ENCODE peak calls at places on chromosomes 6 and 20, in ten cellular contexts. One of them, this sample, is unnamed.

GRCh38 chr6:41732601-41733348 is 2.6 kb downstream of the TFEB start:
- DNase-seq in anterior cingulate cortex: no peak
- DNase-seq in BJ: no peak
- DNase-seq in NCI-H345: no peak
- DNase-seq in ascending aorta: no peak
- DNase-seq in activated CD4-positive, CD25-positive, alpha-beta regulatory T cell: peak; percentile 17
- DNase-seq in mesothelial cell of epicardium: no peak
- DNase-seq in Jurkat, Clone E6-1: no peak
- DNase-seq in lower lobe of right lung: peak; percentile 42
- DNase-seq in GM10248: peak; percentile 84
- DNase-seq in this sample: peak; percentile 34

GRCh38 chr6:79671605-79672266 is 40.6 kb downstream of the SH3BGRL2 start:
- DNase-seq in ascending aorta: no peak
- DNase-seq in NCI-H345: peak; percentile 69
- DNase-seq in GM10248: no peak
- DNase-seq in activated CD4-positive, CD25-positive, alpha-beta regulatory T cell: no peak
- DNase-seq in mesothelial cell of epicardium: no peak
- DNase-seq in anterior cingulate cortex: no peak
- DNase-seq in BJ: no peak
- DNase-seq in lower lobe of right lung: peak; percentile 86
- DNase-seq in Jurkat, Clone E6-1: no peak
- DNase-seq in this sample: no peak

GRCh38 chr6:151350442-151351145 is 40.8 kb downstream of the ZBTB2 start:
- DNase-seq in lower lobe of right lung: no peak
- DNase-seq in activated CD4-positive, CD25-positive, alpha-beta regulatory T cell: no peak
- DNase-seq in GM10248: no peak
- DNase-seq in mesothelial cell of epicardium: no peak
- DNase-seq in BJ: no peak
- DNase-seq in NCI-H345: no peak
- DNase-seq in anterior cingulate cortex: no peak
- DNase-seq in ascending aorta: no peak
- DNase-seq in Jurkat, Clone E6-1: no peak
- DNase-seq in this sample: no peak

GRCh38 chr20:41443667-41444066 is 77.0 kb upstream of the EMILIN3 start:
- DNase-seq in anterior cingulate cortex: no peak
- DNase-seq in mesothelial cell of epicardium: no peak
- DNase-seq in lower lobe of right lung: no peak
- DNase-seq in BJ: no peak
- DNase-seq in NCI-H345: no peak
- DNase-seq in Jurkat, Clone E6-1: no peak
- DNase-seq in activated CD4-positive, CD25-positive, alpha-beta regulatory T cell: no peak
- DNase-seq in GM10248: peak; percentile 39
- DNase-seq in ascending aorta: no peak
- DNase-seq in this sample: no peak

GRCh38 chr6:7909323-7910276 is 988 bp downstream of the TXNDC5 start:
- DNase-seq in Jurkat, Clone E6-1: no peak
- DNase-seq in lower lobe of right lung: peak; percentile 71
- DNase-seq in BJ: no peak
- DNase-seq in NCI-H345: peak; percentile 0
- DNase-seq in activated CD4-positive, CD25-positive, alpha-beta regulatory T cell: no peak
- DNase-seq in anterior cingulate cortex: no peak
- DNase-seq in ascending aorta: no peak
- DNase-seq in GM10248: peak; percentile 63
- DNase-seq in mesothelial cell of epicardium: no peak
- DNase-seq in this sample: no peak

GRCh38 chr6:26104457-26105108 is 17.4 kb downstream of the HFE start:
- DNase-seq in Jurkat, Clone E6-1: no peak
- DNase-seq in BJ: no peak
- DNase-seq in activated CD4-positive, CD25-positive, alpha-beta regulatory T cell: no peak
- DNase-seq in ascending aorta: no peak
- DNase-seq in lower lobe of right lung: no peak
- DNase-seq in NCI-H345: no peak
- DNase-seq in anterior cingulate cortex: no peak
- DNase-seq in GM10248: no peak
- DNase-seq in mesothelial cell of epicardium: no peak
- DNase-seq in this sample: no peak

GRCh38 chr20:10581823-10582222 is 92.0 kb downstream of the JAG1 start:
- DNase-seq in NCI-H345: no peak
- DNase-seq in BJ: peak; percentile 59
- DNase-seq in lower lobe of right lung: no peak
- DNase-seq in anterior cingulate cortex: no peak
- DNase-seq in GM10248: no peak
- DNase-seq in Jurkat, Clone E6-1: no peak
- DNase-seq in mesothelial cell of epicardium: no peak
- DNase-seq in activated CD4-positive, CD25-positive, alpha-beta regulatory T cell: no peak
- DNase-seq in ascending aorta: no peak
- DNase-seq in this sample: no peak

GRCh38 chr20:38321959-38322598 is 18.1 kb downstream of the BPI start:
- DNase-seq in activated CD4-positive, CD25-positive, alpha-beta regulatory T cell: no peak
- DNase-seq in mesothelial cell of epicardium: no peak
- DNase-seq in BJ: no peak
- DNase-seq in lower lobe of right lung: no peak
- DNase-seq in GM10248: no peak
- DNase-seq in anterior cingulate cortex: no peak
- DNase-seq in Jurkat, Clone E6-1: no peak
- DNase-seq in NCI-H345: peak; percentile 37
- DNase-seq in ascending aorta: no peak
- DNase-seq in this sample: peak; percentile 17

GRCh38 chr20:37986873-37987601 is 46.2 kb downstream of the TTI1 start:
- DNase-seq in Jurkat, Clone E6-1: no peak
- DNase-seq in BJ: peak; percentile 41
- DNase-seq in mesothelial cell of epicardium: no peak
- DNase-seq in activated CD4-positive, CD25-positive, alpha-beta regulatory T cell: no peak
- DNase-seq in ascending aorta: peak; percentile 82
- DNase-seq in GM10248: no peak
- DNase-seq in lower lobe of right lung: peak; percentile 85
- DNase-seq in anterior cingulate cortex: peak; percentile 48
- DNase-seq in NCI-H345: no peak
- DNase-seq in this sample: no peak

GRCh38 chr6:157488635-157489226 is 107.7 kb downstream of the ZDHHC14 start:
- DNase-seq in activated CD4-positive, CD25-positive, alpha-beta regulatory T cell: no peak
- DNase-seq in BJ: no peak
- DNase-seq in mesothelial cell of epicardium: no peak
- DNase-seq in Jurkat, Clone E6-1: no peak
- DNase-seq in GM10248: no peak
- DNase-seq in NCI-H345: no peak
- DNase-seq in ascending aorta: no peak
- DNase-seq in lower lobe of right lung: no peak
- DNase-seq in anterior cingulate cortex: no peak
- DNase-seq in this sample: no peak

GRCh38 chr6:140590641-140591040 is 1216.2 kb upstream of the CITED2 start:
- DNase-seq in activated CD4-positive, CD25-positive, alpha-beta regulatory T cell: no peak
- DNase-seq in Jurkat, Clone E6-1: no peak
- DNase-seq in lower lobe of right lung: no peak
- DNase-seq in mesothelial cell of epicardium: no peak
- DNase-seq in BJ: no peak
- DNase-seq in ascending aorta: no peak
- DNase-seq in NCI-H345: no peak
- DNase-seq in GM10248: no peak
- DNase-seq in anterior cingulate cortex: no peak
- DNase-seq in this sample: no peak

GRCh38 chr6:154937306-154938244 is 57.5 kb upstream of the TIAM2 start:
- DNase-seq in GM10248: no peak
- DNase-seq in NCI-H345: no peak
- DNase-seq in Jurkat, Clone E6-1: no peak
- DNase-seq in lower lobe of right lung: no peak
- DNase-seq in anterior cingulate cortex: no peak
- DNase-seq in mesothelial cell of epicardium: no peak
- DNase-seq in activated CD4-positive, CD25-positive, alpha-beta regulatory T cell: no peak
- DNase-seq in BJ: no peak
- DNase-seq in ascending aorta: no peak
- DNase-seq in this sample: no peak

GRCh38 chr20:36320898-36321695 is 15.0 kb downstream of the DLGAP4 start:
- DNase-seq in mesothelial cell of epicardium: no peak
- DNase-seq in Jurkat, Clone E6-1: no peak
- DNase-seq in activated CD4-positive, CD25-positive, alpha-beta regulatory T cell: no peak
- DNase-seq in anterior cingulate cortex: no peak
- DNase-seq in GM10248: no peak
- DNase-seq in ascending aorta: no peak
- DNase-seq in lower lobe of right lung: peak; percentile 8
- DNase-seq in NCI-H345: no peak
- DNase-seq in BJ: no peak
- DNase-seq in this sample: no peak

GRCh38 chr6:166770216-166771116 is 143.4 kb upstream of the RPS6KA2 start:
- DNase-seq in activated CD4-positive, CD25-positive, alpha-beta regulatory T cell: no peak
- DNase-seq in anterior cingulate cortex: no peak
- DNase-seq in ascending aorta: no peak
- DNase-seq in mesothelial cell of epicardium: no peak
- DNase-seq in BJ: no peak
- DNase-seq in lower lobe of right lung: no peak
- DNase-seq in GM10248: no peak
- DNase-seq in NCI-H345: no peak
- DNase-seq in Jurkat, Clone E6-1: no peak
- DNase-seq in this sample: no peak

GRCh38 chr6:36123270-36124139 is 6.8 kb upstream of the MAPK13 start:
- DNase-seq in mesothelial cell of epicardium: peak; percentile 56
- DNase-seq in ascending aorta: peak; percentile 90
- DNase-seq in lower lobe of right lung: peak; percentile 87
- DNase-seq in NCI-H345: peak; percentile 61
- DNase-seq in BJ: no peak
- DNase-seq in activated CD4-positive, CD25-positive, alpha-beta regulatory T cell: peak; percentile 78
- DNase-seq in anterior cingulate cortex: peak; percentile 60
- DNase-seq in Jurkat, Clone E6-1: peak; percentile 82
- DNase-seq in GM10248: peak; percentile 82
- DNase-seq in this sample: peak; percentile 56

GRCh38 chr6:18276610-18277009 is 12.3 kb upstream of the DEK start:
- DNase-seq in ascending aorta: no peak
- DNase-seq in activated CD4-positive, CD25-positive, alpha-beta regulatory T cell: no peak
- DNase-seq in GM10248: no peak
- DNase-seq in NCI-H345: peak; percentile 46
- DNase-seq in lower lobe of right lung: no peak
- DNase-seq in Jurkat, Clone E6-1: no peak
- DNase-seq in mesothelial cell of epicardium: no peak
- DNase-seq in anterior cingulate cortex: no peak
- DNase-seq in BJ: no peak
- DNase-seq in this sample: no peak

GRCh38 chr6:43951063-43951755 is 176.0 kb downstream of the MRPL14 start:
- DNase-seq in BJ: no peak
- DNase-seq in mesothelial cell of epicardium: no peak
- DNase-seq in GM10248: no peak
- DNase-seq in anterior cingulate cortex: no peak
- DNase-seq in ascending aorta: peak; percentile 58
- DNase-seq in NCI-H345: no peak
- DNase-seq in lower lobe of right lung: peak; percentile 67
- DNase-seq in activated CD4-positive, CD25-positive, alpha-beta regulatory T cell: no peak
- DNase-seq in Jurkat, Clone E6-1: no peak
- DNase-seq in this sample: no peak

GRCh38 chr6:52519618-52520017 is 57.2 kb downstream of the TRAM2 start:
- DNase-seq in Jurkat, Clone E6-1: no peak
- DNase-seq in anterior cingulate cortex: no peak
- DNase-seq in NCI-H345: no peak
- DNase-seq in mesothelial cell of epicardium: no peak
- DNase-seq in lower lobe of right lung: no peak
- DNase-seq in GM10248: no peak
- DNase-seq in BJ: no peak
- DNase-seq in ascending aorta: no peak
- DNase-seq in activated CD4-positive, CD25-positive, alpha-beta regulatory T cell: no peak
- DNase-seq in this sample: no peak

GRCh38 chr20:56347628-56348305 is 11.0 kb upstream of the FAM210B start:
- DNase-seq in anterior cingulate cortex: no peak
- DNase-seq in BJ: no peak
- DNase-seq in GM10248: no peak
- DNase-seq in NCI-H345: no peak
- DNase-seq in mesothelial cell of epicardium: no peak
- DNase-seq in lower lobe of right lung: no peak
- DNase-seq in Jurkat, Clone E6-1: no peak
- DNase-seq in ascending aorta: no peak
- DNase-seq in activated CD4-positive, CD25-positive, alpha-beta regulatory T cell: no peak
- DNase-seq in this sample: no peak

GRCh38 chr20:10259166-10259565 is 40.5 kb downstream of the SNAP25 start:
- DNase-seq in anterior cingulate cortex: no peak
- DNase-seq in activated CD4-positive, CD25-positive, alpha-beta regulatory T cell: no peak
- DNase-seq in BJ: no peak
- DNase-seq in GM10248: no peak
- DNase-seq in lower lobe of right lung: no peak
- DNase-seq in NCI-H345: no peak
- DNase-seq in Jurkat, Clone E6-1: no peak
- DNase-seq in ascending aorta: no peak
- DNase-seq in mesothelial cell of epicardium: no peak
- DNase-seq in this sample: no peak

GRCh38 chr20:45104786-45105185 is 3.9 kb upstream of the KCNS1 start:
- DNase-seq in Jurkat, Clone E6-1: no peak
- DNase-seq in anterior cingulate cortex: no peak
- DNase-seq in NCI-H345: no peak
- DNase-seq in mesothelial cell of epicardium: no peak
- DNase-seq in lower lobe of right lung: no peak
- DNase-seq in BJ: no peak
- DNase-seq in ascending aorta: no peak
- DNase-seq in activated CD4-positive, CD25-positive, alpha-beta regulatory T cell: no peak
- DNase-seq in GM10248: no peak
- DNase-seq in this sample: peak; percentile 66

GRCh38 chr6:26327450-26328264 is 37.3 kb upstream of the BTN3A2 start:
- DNase-seq in mesothelial cell of epicardium: no peak
- DNase-seq in anterior cingulate cortex: no peak
- DNase-seq in activated CD4-positive, CD25-positive, alpha-beta regulatory T cell: no peak
- DNase-seq in Jurkat, Clone E6-1: no peak
- DNase-seq in NCI-H345: peak; percentile 91
- DNase-seq in ascending aorta: no peak
- DNase-seq in GM10248: no peak
- DNase-seq in BJ: no peak
- DNase-seq in lower lobe of right lung: no peak
- DNase-seq in this sample: no peak

GRCh38 chr6:107061125-107062020 is 33.4 kb downstream of the MTRES1 start:
- DNase-seq in lower lobe of right lung: no peak
- DNase-seq in NCI-H345: no peak
- DNase-seq in ascending aorta: no peak
- DNase-seq in Jurkat, Clone E6-1: peak; percentile 41
- DNase-seq in mesothelial cell of epicardium: no peak
- DNase-seq in BJ: no peak
- DNase-seq in anterior cingulate cortex: no peak
- DNase-seq in activated CD4-positive, CD25-positive, alpha-beta regulatory T cell: no peak
- DNase-seq in GM10248: peak; percentile 37
- DNase-seq in this sample: no peak

GRCh38 chr20:62966212-62967148 is 14.0 kb downstream of the SLC17A9 start:
- DNase-seq in GM10248: no peak
- DNase-seq in BJ: no peak
- DNase-seq in lower lobe of right lung: no peak
- DNase-seq in ascending aorta: no peak
- DNase-seq in Jurkat, Clone E6-1: no peak
- DNase-seq in anterior cingulate cortex: no peak
- DNase-seq in activated CD4-positive, CD25-positive, alpha-beta regulatory T cell: no peak
- DNase-seq in mesothelial cell of epicardium: no peak
- DNase-seq in NCI-H345: no peak
- DNase-seq in this sample: no peak

GRCh38 chr6:43723737-43724295 is 36.2 kb upstream of the MRPS18A start:
- DNase-seq in BJ: no peak
- DNase-seq in GM10248: peak; percentile 82
- DNase-seq in mesothelial cell of epicardium: no peak
- DNase-seq in Jurkat, Clone E6-1: peak; percentile 77
- DNase-seq in lower lobe of right lung: peak; percentile 88
- DNase-seq in ascending aorta: no peak
- DNase-seq in anterior cingulate cortex: no peak
- DNase-seq in activated CD4-positive, CD25-positive, alpha-beta regulatory T cell: peak; percentile 34
- DNase-seq in NCI-H345: peak; percentile 15
- DNase-seq in this sample: no peak

GRCh38 chr20:33651562-33652048 is 10.5 kb upstream of the C20orf144 start:
- DNase-seq in NCI-H345: no peak
- DNase-seq in activated CD4-positive, CD25-positive, alpha-beta regulatory T cell: no peak
- DNase-seq in ascending aorta: no peak
- DNase-seq in anterior cingulate cortex: no peak
- DNase-seq in BJ: no peak
- DNase-seq in lower lobe of right lung: no peak
- DNase-seq in GM10248: no peak
- DNase-seq in mesothelial cell of epicardium: no peak
- DNase-seq in Jurkat, Clone E6-1: no peak
- DNase-seq in this sample: no peak

This sample was measured in occipital lobe.